ENCODE peak calls at places on chromosomes 2 and 18, in eight cellular contexts. One of them, this sample, is unnamed.

GRCh38 chr2:21467910-21468309 is 344.1 kb downstream of the TDRD15 start:
- DNase-seq in NCI-H1930: no peak
- DNase-seq in mesendoderm: peak
- DNase-seq in EL: peak
- DNase-seq in SJSA1: peak
- DNase-seq in stimulated activated CD4-positive, alpha-beta T cell treated with anti-CD3 and anti-CD28 coated beads, Interleukin-2, amount 100 ng/mL, for 24 hours: no peak
- DNase-seq in right cardiac atrium: no peak
- DNase-seq in activated T-helper 9 cell treated with anti-CD3 and anti-CD28 coated beads, Interleukin-2, amount 50 U/mL, for 16 hours: no peak
- DNase-seq in this sample: no peak

GRCh38 chr2:6140509-6140908 is 448.3 kb downstream of the SOX11 start:
- DNase-seq in mesendoderm: no peak
- DNase-seq in SJSA1: no peak
- DNase-seq in NCI-H1930: no peak
- DNase-seq in stimulated activated CD4-positive, alpha-beta T cell treated with anti-CD3 and anti-CD28 coated beads, Interleukin-2, amount 100 ng/mL, for 24 hours: no peak
- DNase-seq in activated T-helper 9 cell treated with anti-CD3 and anti-CD28 coated beads, Interleukin-2, amount 50 U/mL, for 16 hours: no peak
- DNase-seq in right cardiac atrium: no peak
- DNase-seq in EL: no peak
- DNase-seq in this sample: no peak

GRCh38 chr18:10544093-10544748 is 18.4 kb downstream of the NAPG start:
- DNase-seq in activated T-helper 9 cell treated with anti-CD3 and anti-CD28 coated beads, Interleukin-2, amount 50 U/mL, for 16 hours: no peak
- DNase-seq in right cardiac atrium: peak
- DNase-seq in mesendoderm: peak
- DNase-seq in EL: no peak
- DNase-seq in SJSA1: no peak
- DNase-seq in NCI-H1930: no peak
- DNase-seq in stimulated activated CD4-positive, alpha-beta T cell treated with anti-CD3 and anti-CD28 coated beads, Interleukin-2, amount 100 ng/mL, for 24 hours: no peak
- DNase-seq in this sample: no peak

GRCh38 chr2:10222-10875 is 36.0 kb downstream of the FAM110C start:
- DNase-seq in NCI-H1930: no peak
- DNase-seq in EL: no peak
- DNase-seq in stimulated activated CD4-positive, alpha-beta T cell treated with anti-CD3 and anti-CD28 coated beads, Interleukin-2, amount 100 ng/mL, for 24 hours: no peak
- DNase-seq in activated T-helper 9 cell treated with anti-CD3 and anti-CD28 coated beads, Interleukin-2, amount 50 U/mL, for 16 hours: no peak
- DNase-seq in mesendoderm: peak
- DNase-seq in SJSA1: no peak
- DNase-seq in right cardiac atrium: peak
- DNase-seq in this sample: no peak

GRCh38 chr2:166671235-166671634 is 177.2 kb upstream of the SCN7A start:
- DNase-seq in right cardiac atrium: no peak
- DNase-seq in SJSA1: no peak
- DNase-seq in activated T-helper 9 cell treated with anti-CD3 and anti-CD28 coated beads, Interleukin-2, amount 50 U/mL, for 16 hours: no peak
- DNase-seq in mesendoderm: no peak
- DNase-seq in EL: peak
- DNase-seq in stimulated activated CD4-positive, alpha-beta T cell treated with anti-CD3 and anti-CD28 coated beads, Interleukin-2, amount 100 ng/mL, for 24 hours: no peak
- DNase-seq in NCI-H1930: no peak
- DNase-seq in this sample: no peak

GRCh38 chr2:61017556-61018318 is at the start of the genes PEX13 and PUS10:
- DNase-seq in EL: peak
- DNase-seq in NCI-H1930: peak
- DNase-seq in mesendoderm: peak
- DNase-seq in stimulated activated CD4-positive, alpha-beta T cell treated with anti-CD3 and anti-CD28 coated beads, Interleukin-2, amount 100 ng/mL, for 24 hours: peak
- DNase-seq in activated T-helper 9 cell treated with anti-CD3 and anti-CD28 coated beads, Interleukin-2, amount 50 U/mL, for 16 hours: peak
- DNase-seq in SJSA1: peak
- DNase-seq in right cardiac atrium: peak
- DNase-seq in this sample: peak

GRCh38 chr2:118853129-118853640 is 5.7 kb upstream of the EN1 start:
- DNase-seq in NCI-H1930: no peak
- DNase-seq in activated T-helper 9 cell treated with anti-CD3 and anti-CD28 coated beads, Interleukin-2, amount 50 U/mL, for 16 hours: no peak
- DNase-seq in EL: no peak
- DNase-seq in right cardiac atrium: no peak
- DNase-seq in mesendoderm: no peak
- DNase-seq in stimulated activated CD4-positive, alpha-beta T cell treated with anti-CD3 and anti-CD28 coated beads, Interleukin-2, amount 100 ng/mL, for 24 hours: no peak
- DNase-seq in SJSA1: no peak
- DNase-seq in this sample: no peak

GRCh38 chr2:156470975-156471583 is 34.9 kb downstream of the GPD2 start:
- DNase-seq in right cardiac atrium: no peak
- DNase-seq in SJSA1: no peak
- DNase-seq in stimulated activated CD4-positive, alpha-beta T cell treated with anti-CD3 and anti-CD28 coated beads, Interleukin-2, amount 100 ng/mL, for 24 hours: no peak
- DNase-seq in NCI-H1930: no peak
- DNase-seq in mesendoderm: no peak
- DNase-seq in EL: no peak
- DNase-seq in activated T-helper 9 cell treated with anti-CD3 and anti-CD28 coated beads, Interleukin-2, amount 50 U/mL, for 16 hours: no peak
- DNase-seq in this sample: no peak

GRCh38 chr18:66676699-66677098 is 72.8 kb upstream of the CDH19 start:
- DNase-seq in NCI-H1930: no peak
- DNase-seq in EL: no peak
- DNase-seq in SJSA1: no peak
- DNase-seq in mesendoderm: no peak
- DNase-seq in right cardiac atrium: no peak
- DNase-seq in stimulated activated CD4-positive, alpha-beta T cell treated with anti-CD3 and anti-CD28 coated beads, Interleukin-2, amount 100 ng/mL, for 24 hours: no peak
- DNase-seq in activated T-helper 9 cell treated with anti-CD3 and anti-CD28 coated beads, Interleukin-2, amount 50 U/mL, for 16 hours: no peak
- DNase-seq in this sample: no peak

GRCh38 chr2:68889021-68889420 is 17.8 kb upstream of the BMP10 start:
- DNase-seq in stimulated activated CD4-positive, alpha-beta T cell treated with anti-CD3 and anti-CD28 coated beads, Interleukin-2, amount 100 ng/mL, for 24 hours: no peak
- DNase-seq in right cardiac atrium: no peak
- DNase-seq in EL: no peak
- DNase-seq in NCI-H1930: no peak
- DNase-seq in mesendoderm: no peak
- DNase-seq in activated T-helper 9 cell treated with anti-CD3 and anti-CD28 coated beads, Interleukin-2, amount 50 U/mL, for 16 hours: no peak
- DNase-seq in SJSA1: no peak
- DNase-seq in this sample: no peak

GRCh38 chr2:224887159-224887558 is 155.1 kb downstream of the DOCK10 start:
- DNase-seq in stimulated activated CD4-positive, alpha-beta T cell treated with anti-CD3 and anti-CD28 coated beads, Interleukin-2, amount 100 ng/mL, for 24 hours: no peak
- DNase-seq in EL: peak
- DNase-seq in SJSA1: no peak
- DNase-seq in activated T-helper 9 cell treated with anti-CD3 and anti-CD28 coated beads, Interleukin-2, amount 50 U/mL, for 16 hours: no peak
- DNase-seq in NCI-H1930: no peak
- DNase-seq in mesendoderm: no peak
- DNase-seq in right cardiac atrium: no peak
- DNase-seq in this sample: no peak

GRCh38 chr2:64437883-64438282 is 16.1 kb upstream of the LGALSL start:
- DNase-seq in activated T-helper 9 cell treated with anti-CD3 and anti-CD28 coated beads, Interleukin-2, amount 50 U/mL, for 16 hours: no peak
- DNase-seq in EL: no peak
- DNase-seq in SJSA1: no peak
- DNase-seq in NCI-H1930: no peak
- DNase-seq in mesendoderm: no peak
- DNase-seq in stimulated activated CD4-positive, alpha-beta T cell treated with anti-CD3 and anti-CD28 coated beads, Interleukin-2, amount 100 ng/mL, for 24 hours: no peak
- DNase-seq in right cardiac atrium: no peak
- DNase-seq in this sample: no peak

This sample was measured in thyroid gland.